ENCODE peak calls at places on chromosomes 16 and 17, in four cellular contexts. G, P, N and T are unnamed samples.

GRCh38 chr17:38415250-38416194 is 12.7 kb upstream of the ARHGAP23 start:
- DNase-seq in G (no peak), P (peak; percentile 59), N (peak; percentile 11), T (no peak)

GRCh38 chr17:76968707-76969597 is 100.7 kb downstream of the MGAT5B start:
- DNase-seq in G (peak; percentile 96), P (no peak), N (no peak), T (no peak)

GRCh38 chr17:6269474-6269873 is 165.4 kb downstream of the AIPL1 start:
- DNase-seq in G (no peak), P (no peak), N (no peak), T (peak; percentile 27)

GRCh38 chr16:26051078-26051477 is 359.3 kb downstream of the HS3ST4 start:
- DNase-seq in G (peak; percentile 15), P (no peak), N (no peak), T (no peak)

GRCh38 chr17:29615048-29615385 is 7.7 kb downstream of the CORO6 start:
- DNase-seq in G (no peak), P (no peak), N (no peak), T (peak; percentile 47)

GRCh38 chr16:1058216-1058615 is 14.3 kb upstream of the SSTR5 start:
- DNase-seq in G (no peak), P (no peak), N (no peak), T (no peak)

GRCh38 chr16:53827741-53828140 is 123.8 kb downstream of the FTO start:
- DNase-seq in G (no peak), P (no peak), N (no peak), T (no peak)

GRCh38 chr16:30398660-30399434 is 3.6 kb downstream of the ZNF48 start:
- DNase-seq in G (no peak), P (no peak), N (no peak), T (no peak)

GRCh38 chr16:54284319-54284930 is 2.2 kb downstream of the IRX3 start:
- DNase-seq in G (no peak), P (no peak), N (no peak), T (no peak)

DNA sequence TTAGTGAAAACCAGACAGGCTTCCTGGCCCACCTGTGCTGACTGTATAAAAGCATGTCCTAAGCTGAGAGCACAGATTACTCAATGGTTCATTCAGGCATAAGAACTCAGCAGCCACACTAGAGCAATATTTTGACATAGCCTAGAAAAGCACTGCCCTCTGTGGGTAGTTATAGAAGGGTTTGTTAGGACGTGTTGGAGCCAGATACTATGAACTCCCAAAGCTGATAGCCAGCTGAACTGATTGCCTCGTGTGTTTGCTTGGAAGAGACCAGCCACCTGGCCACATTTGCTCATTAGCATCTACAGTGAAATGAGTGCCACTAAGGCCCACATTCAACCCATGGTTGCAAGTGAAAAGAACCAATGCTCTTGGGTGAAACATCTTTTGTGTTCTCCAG is 30.8 kb upstream of the ABCA5 start:
- DNase-seq in G (no peak), P (peak; percentile 32), N (no peak), T (no peak)
- TF ChIP-seq CEBPB in G (no peak), P (peak; percentile 4), N (no peak), T (no peak)

DNA sequence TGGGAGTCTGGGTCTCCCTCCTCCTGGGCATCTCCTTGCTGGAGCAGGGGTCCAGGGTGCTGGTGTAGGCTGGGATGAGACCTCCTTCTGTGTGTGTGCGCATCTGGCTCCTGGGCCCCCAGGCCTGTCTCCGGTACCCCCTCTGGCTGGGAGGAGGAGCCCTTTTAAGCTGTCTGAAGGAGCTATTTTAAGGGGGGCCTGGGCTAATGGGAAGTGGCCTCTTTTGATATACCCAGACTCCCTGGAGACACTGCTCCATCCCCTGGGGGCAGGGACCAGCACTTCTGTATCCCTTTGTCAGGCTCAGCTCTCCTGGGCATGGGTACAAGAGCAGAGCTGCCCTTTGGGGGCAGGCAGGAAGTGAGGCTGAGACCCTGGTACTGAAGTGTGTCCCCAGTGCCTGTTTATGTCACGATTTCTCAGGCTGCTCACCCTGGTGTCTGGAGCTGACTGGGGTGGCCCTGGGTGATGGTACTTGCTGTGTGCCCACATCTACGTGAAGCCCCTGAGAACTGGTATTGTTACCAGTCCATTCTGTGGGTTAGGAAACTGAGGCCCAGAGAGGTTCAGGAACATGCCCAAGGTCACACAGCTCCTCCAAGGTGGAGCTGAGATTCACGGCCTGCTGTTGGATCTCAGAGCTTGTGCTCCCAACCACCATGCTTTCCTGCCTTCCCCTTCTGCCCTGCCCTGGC is 6.5 kb downstream of the ADCY7 start:
- DNase-seq in G (no peak), P (no peak), N (no peak), T (no peak)
- TF ChIP-seq CREB1 in G (no peak), P (no peak), N (no peak), T (no peak)

GRCh38 chr16:57469917-57470470 is 7.5 kb downstream of the POLR2C start:
- DNase-seq in G (no peak), P (no peak), N (no peak), T (no peak)
- TF ChIP-seq CEBPB in G (no peak), P (no peak), N (no peak), T (no peak)

GRCh38 chr17:74353446-74354060 is 8.1 kb downstream of the BTBD17 start:
- DNase-seq in G (no peak), P (no peak), N (no peak), T (no peak)

GRCh38 chr17:74350486-74350885 is 11.2 kb downstream of the BTBD17 start:
- DNase-seq in G (no peak), P (no peak), N (no peak), T (no peak)

GRCh38 chr17:74354123-74354522 is 7.5 kb downstream of the BTBD17 start:
- DNase-seq in G (no peak), P (peak; percentile 67), N (no peak), T (peak; percentile 84)

GRCh38 chr17:74349120-74349519 is 12.5 kb downstream of the BTBD17 start:
- DNase-seq in G (no peak), P (no peak), N (no peak), T (no peak)

DNA sequence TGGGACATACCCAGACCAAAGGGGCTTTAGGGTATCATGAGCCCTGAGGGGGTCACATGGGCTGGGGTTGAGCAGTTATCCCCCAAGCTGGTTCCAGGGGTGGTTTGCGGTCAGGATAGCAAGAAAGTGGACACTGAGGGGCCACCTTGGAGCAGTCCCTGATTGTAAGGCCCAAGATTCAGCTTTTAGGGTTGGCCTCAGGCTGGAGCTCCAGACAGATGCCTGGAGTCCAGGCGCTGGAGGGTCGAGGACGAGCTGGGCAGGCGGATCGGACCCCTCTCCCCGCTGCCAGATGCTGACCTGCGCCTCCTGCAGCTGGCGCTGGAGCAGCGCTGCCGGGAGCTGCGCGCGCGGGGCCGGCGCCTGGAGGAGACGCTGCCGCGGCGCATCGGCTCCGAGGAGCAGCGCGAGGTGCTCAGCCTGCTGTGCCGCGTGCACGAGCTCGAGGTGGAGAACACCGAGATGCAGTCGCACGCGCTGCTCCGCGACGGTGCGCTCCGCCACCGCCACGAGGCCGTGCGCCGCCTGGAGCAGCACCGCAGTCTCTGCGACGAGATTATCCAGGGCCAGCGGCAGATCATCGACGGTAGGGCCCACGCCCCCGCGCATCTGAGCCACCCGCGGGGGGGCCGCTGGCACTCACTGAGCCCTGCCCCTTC is 10.0 kb downstream of the BTBD17 start:
- DNase-seq in G (no peak), P (no peak), N (no peak), T (peak; percentile 31)
- TF ChIP-seq CREB1 in G (peak; percentile 36), P (no peak), N (no peak), T (no peak)

GRCh38 chr17:80393961-80394360 is 21.0 kb upstream of the ENDOV start:
- DNase-seq in G (no peak), P (no peak), N (no peak), T (no peak)
- TF ChIP-seq CEBPB in G (no peak), P (no peak), N (no peak), T (no peak)

GRCh38 chr17:44983563-44983962 is 15.5 kb upstream of the C1QL1 start:
- DNase-seq in G (no peak), P (no peak), N (no peak), T (no peak)
- TF ChIP-seq CREB1 in G (no peak), P (no peak), N (no peak), T (no peak)

GRCh38 chr17:33299115-33299514 is 6.0 kb upstream of the ASIC2 start:
- DNase-seq in G (no peak), P (no peak), N (no peak), T (peak; percentile 21)

GRCh38 chr17:33297643-33298042 is 4.5 kb upstream of the ASIC2 start:
- DNase-seq in G (no peak), P (no peak), N (no peak), T (no peak)

GRCh38 chr17:33303254-33303653 is 10.2 kb upstream of the ASIC2 start:
- DNase-seq in G (no peak), P (no peak), N (no peak), T (no peak)

GRCh38 chr17:33302394-33302793 is 9.3 kb upstream of the ASIC2 start:
- DNase-seq in G (no peak), P (no peak), N (no peak), T (no peak)
- TF ChIP-seq CEBPB in G (no peak), P (no peak), N (no peak), T (no peak)

DNA sequence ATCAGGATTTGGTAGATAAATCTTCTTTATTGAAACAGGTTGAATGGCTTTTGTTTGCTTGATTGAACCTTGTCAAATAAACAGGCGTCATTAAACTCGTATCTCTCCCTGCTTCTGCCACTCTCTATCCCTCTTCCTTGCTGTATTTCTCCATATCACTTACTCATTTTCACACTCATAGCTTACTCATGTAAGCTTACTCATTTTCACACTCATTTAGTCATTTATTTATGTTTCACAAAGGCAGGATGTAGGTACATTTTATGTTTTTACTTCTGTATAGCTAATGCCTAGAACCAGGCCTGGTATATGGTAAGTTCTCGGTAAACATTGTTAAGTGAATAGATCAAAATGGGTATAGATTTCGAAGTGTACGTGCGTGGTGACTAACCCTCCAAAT is 450.0 kb downstream of the PMP22 start:
- DNase-seq in G (no peak), P (no peak), N (no peak), T (no peak)
- TF ChIP-seq CREB1 in G (no peak), P (no peak), N (no peak), T (no peak)

DNA sequence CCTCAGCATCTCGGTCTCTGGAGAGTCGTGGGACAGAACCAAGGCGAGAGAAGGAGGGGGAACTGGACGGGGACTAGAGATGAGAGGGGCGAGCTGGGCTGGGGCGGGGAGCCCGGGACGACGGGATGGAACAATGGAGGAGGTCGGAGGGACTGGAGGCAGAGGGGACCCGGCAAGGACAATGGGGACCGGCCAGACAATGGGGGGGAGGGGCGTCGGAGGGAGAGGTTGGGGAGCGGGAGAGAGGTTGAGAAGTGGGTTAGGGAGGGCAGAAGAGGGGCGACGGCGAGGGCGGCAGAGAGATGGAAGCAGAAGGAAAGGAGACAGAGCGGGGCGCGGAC is 719 bp downstream of the NGFR start:
- DNase-seq in G (no peak), P (no peak), N (no peak), T (no peak)
- TF ChIP-seq CEBPB in G (no peak), P (no peak), N (no peak), T (no peak)